ENCODE peak calls at places on chromosomes 4 and X, in seven cellular contexts. F, I, E, Z, S, G and R are unnamed samples.

GRCh38 chrX:113980953-113981352 is 602.9 kb upstream of the HTR2C start:
- DNase-seq in Z (no peak), S (no peak), I (no peak), G (no peak), E (no peak), F (no peak), R (no peak)

GRCh38 chr4:106246441-106246840 is 69.6 kb downstream of the TBCK start:
- DNase-seq in G (no peak), Z (peak; percentile 35), E (no peak), F (no peak), I (no peak), S (no peak), R (no peak)

GRCh38 chrX:108494416-108495095 is 54.9 kb downstream of the COL4A5 start:
- DNase-seq in Z (no peak), S (no peak), G (no peak), F (no peak), I (no peak), E (no peak), R (no peak)

GRCh38 chr4:91936301-91936700 is 367.5 kb upstream of the GRID2 start:
- DNase-seq in E (no peak), F (no peak), I (no peak), S (no peak), G (no peak), Z (no peak), R (no peak)

GRCh38 chr4:183666088-183666487 is 7.0 kb downstream of the TRAPPC11 start:
- DNase-seq in I (no peak), F (no peak), S (no peak), G (no peak), Z (no peak), E (no peak), R (no peak)

GRCh38 chrX:101460669-101461068 is 24.6 kb upstream of the ARMCX4 start:
- DNase-seq in G (no peak), I (no peak), F (no peak), Z (no peak), S (no peak), E (no peak), R (no peak)

GRCh38 chr4:107391630-107392028 is 328.4 kb downstream of the PAPSS1 start:
- DNase-seq in G (no peak), F (no peak), Z (no peak), S (no peak), I (no peak), E (no peak), R (no peak)

GRCh38 chrX:119541188-119541587 is 24.0 kb downstream of the STEEP1 start:
- DNase-seq in E (no peak), G (no peak), F (no peak), Z (no peak), I (peak; percentile 48), S (no peak), R (peak; percentile 13)

GRCh38 chrX:37976153-37976552 is 30.2 kb upstream of the SYTL5 start:
- DNase-seq in I (no peak), E (no peak), Z (no peak), F (no peak), S (no peak), G (no peak), R (no peak)

GRCh38 chrX:136086521-136086920 is 60.8 kb upstream of the FHL1 start:
- DNase-seq in G (no peak), I (no peak), Z (no peak), S (no peak), F (no peak), E (no peak), R (no peak)

GRCh38 chr4:65921180-65921579 is 250.9 kb upstream of the EPHA5 start:
- DNase-seq in G (no peak), I (no peak), S (no peak), Z (no peak), E (no peak), F (no peak), R (no peak)

GRCh38 chrX:134547047-134547679 is 87.2 kb downstream of the HPRT1 start:
- DNase-seq in F (no peak), Z (no peak), I (no peak), S (no peak), E (no peak), G (no peak), R (no peak)

GRCh38 chrX:40448793-40449192 is 132.0 kb upstream of the ATP6AP2 start:
- DNase-seq in S (no peak), Z (no peak), E (no peak), I (no peak), G (no peak), F (no peak), R (no peak)

GRCh38 chr4:288891-289290 is 16.4 kb downstream of the ZNF732 start:
- DNase-seq in E (peak; percentile 4), G (no peak), S (no peak), F (no peak), Z (peak; percentile 9), I (no peak), R (no peak)

GRCh38 chrX:155870958-155871357 is 10.2 kb upstream of the VAMP7 start:
- DNase-seq in S (no peak), E (no peak), I (no peak), Z (no peak), G (no peak), F (no peak), R (no peak)

GRCh38 chrX:79444694-79445093 is 77.6 kb upstream of the ITM2A start:
- DNase-seq in S (no peak), I (no peak), Z (no peak), E (no peak), F (no peak), G (no peak), R (no peak)

GRCh38 chr4:159283697-159284492 is 181.0 kb downstream of the RAPGEF2 start:
- DNase-seq in S (no peak), I (peak; percentile 80), Z (peak; percentile 37), E (no peak), F (no peak), G (no peak), R (peak; percentile 72)

GRCh38 chrX:63913719-63914118 is 128.7 kb upstream of the ARHGEF9 start:
- DNase-seq in I (no peak), E (no peak), S (no peak), Z (no peak), F (no peak), G (no peak), R (no peak)

GRCh38 chrX:10447577-10448214 is 172.7 kb downstream of the MID1 start:
- DNase-seq in Z (peak; percentile 47), E (no peak), F (peak; percentile 10), S (no peak), I (no peak), G (no peak), R (no peak)

GRCh38 chrX:54891573-54891972 is 29.1 kb upstream of the TRO start:
- DNase-seq in S (no peak), E (peak; percentile 33), I (no peak), G (no peak), F (peak; percentile 26), Z (peak; percentile 37), R (no peak)

GRCh38 chr4:27154706-27155105 is 294.1 kb downstream of the STIM2 start:
- DNase-seq in Z (peak; percentile 83), G (no peak), S (no peak), E (no peak), F (no peak), I (peak; percentile 77), R (peak; percentile 19)

GRCh38 chrX:125295337-125295736 is 24.3 kb upstream of the TEX13C start:
- DNase-seq in F (no peak), G (no peak), S (no peak), E (peak; percentile 37), Z (no peak), I (no peak), R (no peak)

GRCh38 chr4:3720461-3720860 is 45.7 kb upstream of the ADRA2C start:
- DNase-seq in S (no peak), G (no peak), Z (no peak), F (no peak), E (no peak), I (no peak), R (no peak)
- H3K27me3 ChIP-seq in S (peaks cover 34% of the 10 kb centered on the region), G (peaks cover 31% of the 10 kb centered on the region), Z (peaks cover 3% of the 10 kb centered on the region), F (no peaks in the 10 kb centered on the region), E (peaks cover 16% of the 10 kb centered on the region), I (peaks cover 23% of the 10 kb centered on the region), R (peaks cover 16% of the 10 kb centered on the region)

DNA sequence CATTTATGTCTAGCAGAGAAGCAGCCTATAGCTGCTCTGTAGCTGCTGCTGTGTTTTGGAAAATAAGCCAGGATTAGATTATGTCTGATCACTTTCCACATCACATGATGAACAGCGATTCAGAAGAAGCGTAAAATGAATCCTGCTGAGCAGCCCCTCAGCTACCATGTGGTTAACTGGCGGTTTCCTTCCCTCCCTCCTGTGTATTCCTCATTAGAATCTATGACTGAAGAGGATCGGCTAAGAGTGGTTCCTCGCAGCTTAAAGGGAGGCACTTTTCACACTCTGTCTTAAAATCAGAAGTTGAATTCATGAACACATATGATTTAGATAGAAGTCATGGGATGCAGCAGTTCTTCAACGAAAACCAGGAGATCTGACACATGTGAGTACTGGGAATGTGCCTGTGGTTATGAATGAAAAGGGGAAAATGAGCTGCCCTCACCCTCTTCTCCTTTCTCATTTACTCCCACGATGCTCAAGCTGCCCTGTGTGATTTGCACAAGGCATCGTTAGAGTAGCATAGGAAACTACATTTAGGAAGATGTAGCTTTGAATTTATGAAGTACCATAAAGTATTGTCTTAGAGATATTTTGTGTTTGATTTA is at the start of gene PPEF1:
- DNase-seq in Z (no peak), E (no peak), G (no peak), I (no peak), S (no peak), F (no peak), R (no peak)
- H3K27me3 ChIP-seq in Z (no peaks in the 10 kb centered on the region), E (no peaks in the 10 kb centered on the region), G (no peaks in the 10 kb centered on the region), I (no peaks in the 10 kb centered on the region), S (no peaks in the 10 kb centered on the region), F (no peaks in the 10 kb centered on the region), R (no peaks in the 10 kb centered on the region)

GRCh38 chr4:10461091-10461849 is 4.0 kb upstream of the ZNF518B start:
- DNase-seq in I (no peak), F (peak; percentile 25), G (no peak), Z (peak; percentile 60), E (peak; percentile 40), S (no peak), R (no peak)

GRCh38 chr4:10462876-10463275 is 5.7 kb upstream of the ZNF518B start:
- DNase-seq in E (no peak), Z (no peak), F (no peak), G (no peak), S (no peak), I (no peak), R (no peak)

GRCh38 chr4:10460313-10461047 is 3.3 kb upstream of the ZNF518B start:
- DNase-seq in E (no peak), F (no peak), I (no peak), Z (peak; percentile 14), G (no peak), S (no peak), R (no peak)

GRCh38 chr4:10459305-10459704 is 2.1 kb upstream of the ZNF518B start:
- DNase-seq in I (no peak), F (no peak), E (no peak), G (no peak), S (no peak), Z (no peak), R (no peak)

GRCh38 chr4:10461850-10462400 is 4.7 kb upstream of the ZNF518B start:
- DNase-seq in S (no peak), I (no peak), Z (no peak), E (no peak), F (no peak), G (no peak), R (no peak)
- H3K27me3 ChIP-seq in S (peaks cover 58% of the 10 kb centered on the region), I (peaks cover 13% of the 10 kb centered on the region), Z (peaks cover 6% of the 10 kb centered on the region), E (peaks cover 22% of the 10 kb centered on the region), F (peaks cover 10% of the 10 kb centered on the region), G (peaks cover 27% of the 10 kb centered on the region), R (peaks cover 4% of the 10 kb centered on the region)

DNA sequence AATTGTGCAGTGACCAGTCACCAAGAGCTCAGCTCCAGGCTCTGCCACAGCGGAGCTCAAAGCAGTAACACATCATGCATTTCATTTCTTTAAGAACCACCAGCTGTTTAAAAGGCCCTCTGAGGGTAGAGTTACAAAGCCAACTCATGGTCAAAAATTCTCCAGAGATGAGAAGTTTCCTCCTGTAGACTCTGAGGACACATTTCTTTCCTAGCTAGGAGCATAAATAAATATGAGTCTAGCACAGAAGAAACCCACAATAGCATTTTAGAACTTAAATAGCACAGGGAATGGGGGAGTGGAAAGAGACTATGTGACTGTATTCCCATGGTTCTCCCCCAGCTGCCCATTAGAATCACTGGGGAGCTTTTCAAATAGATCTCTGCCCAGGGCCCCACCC is 6.5 kb upstream of the CRMP1 start:
- DNase-seq in E (no peak), Z (no peak), G (no peak), I (no peak), F (no peak), S (no peak), R (no peak)
- H3K27me3 ChIP-seq in E (peaks cover 3% of the 10 kb centered on the region), Z (peaks cover 5% of the 10 kb centered on the region), G (peaks cover 5% of the 10 kb centered on the region), I (peaks cover 21% of the 10 kb centered on the region), F (no peaks in the 10 kb centered on the region), S (peaks cover 30% of the 10 kb centered on the region), R (peaks cover 6% of the 10 kb centered on the region)